ENCODE peak calls at places on chromosome 1, in seven cellular contexts. W, M, J, U, B, G and X are unnamed samples.

GRCh38 chr1:207336559-207337467 is 15.3 kb downstream of the CD55 start:
- DNase-seq in M (peak), G (no peak), U (peak), J (no peak), B (no peak), W (peak), X (no peak)

GRCh38 chr1:41325801-41326200 is 35.4 kb upstream of the FOXO6 start:
- DNase-seq in M (no peak), J (no peak), G (peak), B (no peak), U (no peak), W (no peak), X (no peak)

GRCh38 chr1:17852383-17852782 is 97.2 kb downstream of the ACTL8 start:
- DNase-seq in W (no peak), B (no peak), J (no peak), G (no peak), M (no peak), U (no peak), X (no peak)

GRCh38 chr1:107198581-107198980 is 57.7 kb downstream of the NTNG1 start:
- DNase-seq in G (peak), W (no peak), U (no peak), M (no peak), J (no peak), B (no peak), X (no peak)

GRCh38 chr1:235401251-235401650 is 34.0 kb downstream of the TBCE start:
- DNase-seq in J (no peak), U (no peak), M (no peak), B (no peak), G (peak), W (no peak), X (no peak)

GRCh38 chr1:193131266-193131860 is 9.5 kb downstream of the CDC73 start:
- DNase-seq in G (no peak), M (no peak), W (no peak), J (no peak), B (no peak), U (no peak), X (no peak)

GRCh38 chr1:172266528-172267174 is 153.8 kb upstream of the C1orf105 start:
- DNase-seq in U (no peak), B (no peak), M (no peak), G (no peak), J (no peak), W (no peak), X (no peak)

GRCh38 chr1:245378352-245379144 is 223.8 kb downstream of the KIF26B start:
- DNase-seq in B (peak), W (no peak), M (no peak), U (no peak), J (no peak), G (no peak), X (no peak)

GRCh38 chr1:45348966-45349677 is 8.9 kb upstream of the MUTYH start:
- DNase-seq in W (no peak), B (peak), M (no peak), U (no peak), G (peak), J (no peak), X (peak)

GRCh38 chr1:164155337-164155850 is 403.6 kb upstream of the PBX1 start:
- DNase-seq in W (no peak), U (no peak), M (no peak), G (no peak), J (no peak), B (no peak), X (no peak)

GRCh38 chr1:185561629-185562028 is 172.6 kb upstream of the HMCN1 start:
- DNase-seq in J (no peak), U (no peak), B (peak), M (no peak), G (no peak), W (no peak), X (no peak)